ENCODE peak calls at places on chromosome 10, in five cellular contexts. X is mammary epithelial cell, E is MM.1S, I is HCT116, W is GM12878. H is an unnamed sample.

GRCh38 chr10:86523348-86523747 is 1.8 kb upstream of the WAPL start:
- DNase-seq in X (peak), E (no peak), I (peak), W (no peak), H (no peak)

GRCh38 chr10:46531737-46532136 is 24.7 kb downstream of the GPRIN2 start:
- DNase-seq in X (no peak), E (no peak), I (no peak), W (no peak), H (no peak)

GRCh38 chr10:60446855-60447254 is 57.2 kb upstream of the ANK3 start:
- DNase-seq in X (no peak), E (no peak), I (no peak), W (no peak), H (peak)

GRCh38 chr10:22825841-22826240 is 102.0 kb upstream of the ARMC3 start:
- DNase-seq in X (no peak), E (no peak), I (peak), W (no peak), H (no peak)

GRCh38 chr10:125982256-125982948 is 86.0 kb downstream of the FANK1 start:
- DNase-seq in X (peak), E (peak), I (peak), W (peak), H (peak)

GRCh38 chr10:73862011-73862410 is 12.3 kb downstream of the CAMK2G start:
- DNase-seq in X (no peak), E (no peak), I (no peak), W (no peak), H (no peak)

GRCh38 chr10:8563478-8563877 is 509.0 kb downstream of the GATA3 start:
- DNase-seq in X (no peak), E (no peak), I (no peak), W (no peak), H (no peak)

GRCh38 chr10:129140861-129141260 is 326.2 kb upstream of the MGMT start:
- DNase-seq in X (no peak), E (no peak), I (no peak), W (no peak), H (no peak)

GRCh38 chr10:47361293-47361692 is 13.1 kb downstream of the RBP3 start:
- DNase-seq in X (no peak), E (peak), I (peak), W (no peak), H (peak)

GRCh38 chr10:95519132-95519487 is 42.1 kb downstream of the SORBS1 start:
- DNase-seq in X (no peak), E (no peak), I (no peak), W (no peak), H (no peak)

GRCh38 chr10:62545667-62546066 is 171.5 kb downstream of the ZNF365 start:
- DNase-seq in X (peak), E (no peak), I (no peak), W (no peak), H (peak)

GRCh38 chr10:7857259-7857658 is 39.0 kb downstream of the TAF3 start:
- DNase-seq in X (no peak), E (no peak), I (no peak), W (no peak), H (peak)

GRCh38 chr10:77909755-77910375 is 16.7 kb downstream of the DLG5 start:
- DNase-seq in X (no peak), E (no peak), I (no peak), W (no peak), H (no peak)

GRCh38 chr10:62924344-62924748 is 108.2 kb upstream of the EGR2 start:
- DNase-seq in X (peak), E (no peak), I (peak), W (no peak), H (no peak)

GRCh38 chr10:14507156-14507555 is 176.4 kb upstream of the FRMD4A start:
- DNase-seq in X (no peak), E (peak), I (no peak), W (no peak), H (no peak)

GRCh38 chr10:76255241-76255640 is 823.8 kb downstream of the LRMDA start:
- DNase-seq in X (no peak), E (no peak), I (no peak), W (no peak), H (no peak)

GRCh38 chr10:83612050-83612449 is 527.3 kb upstream of the GHITM start:
- DNase-seq in X (no peak), E (no peak), I (no peak), W (no peak), H (no peak)

GRCh38 chr10:129415261-129416135 is 51.5 kb upstream of the MGMT start:
- DNase-seq in X (no peak), E (no peak), I (no peak), W (no peak), H (no peak)

GRCh38 chr10:50653142-50653541 is 29.4 kb upstream of the SGMS1 start:
- DNase-seq in X (peak), E (peak), I (peak), W (no peak), H (peak)

GRCh38 chr10:71185209-71185608 is 27.2 kb upstream of the UNC5B start:
- DNase-seq in X (no peak), E (no peak), I (no peak), W (no peak), H (no peak)
- TF ChIP-seq CTCF in X (no peak), E (no peak), I (no peak), W (no peak), H (no peak)

DNA sequence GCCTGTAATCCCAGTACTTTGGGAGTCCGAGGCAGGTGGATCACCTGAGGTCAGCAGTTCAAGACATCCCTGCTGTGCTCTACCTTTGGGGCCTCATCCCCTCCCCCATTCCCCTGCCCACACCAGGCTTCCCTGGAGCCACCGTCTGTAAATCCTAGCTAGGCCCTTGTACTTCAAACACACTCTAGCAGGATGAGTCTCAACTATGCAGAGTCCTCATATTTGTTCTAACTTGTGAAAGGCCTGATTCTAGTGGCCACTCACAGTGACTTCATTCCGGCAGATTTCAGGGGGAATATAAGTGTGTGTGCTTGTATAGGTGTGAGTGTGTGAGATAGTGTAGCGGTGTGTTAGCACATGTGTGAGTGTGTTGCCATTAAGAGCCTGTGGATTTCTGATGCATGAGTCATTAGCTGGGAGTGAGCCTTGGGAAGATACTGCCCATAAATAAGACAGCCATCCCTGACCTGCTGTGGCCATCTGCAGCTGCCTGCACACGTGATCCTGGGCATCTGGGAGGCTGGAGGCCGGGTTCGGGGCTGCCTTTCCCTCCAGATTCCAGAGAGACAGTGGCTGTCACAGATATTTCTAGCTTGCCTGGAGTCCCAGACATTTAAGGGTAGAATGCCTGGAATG is 1.7 kb upstream of the NEURL1 start:
- DNase-seq in X (peak), E (no peak), I (peak), W (no peak), H (peak)
- TF ChIP-seq EZH2 in X (no peak), E (no peak), I (no peak), W (no peak), H (no peak)

DNA sequence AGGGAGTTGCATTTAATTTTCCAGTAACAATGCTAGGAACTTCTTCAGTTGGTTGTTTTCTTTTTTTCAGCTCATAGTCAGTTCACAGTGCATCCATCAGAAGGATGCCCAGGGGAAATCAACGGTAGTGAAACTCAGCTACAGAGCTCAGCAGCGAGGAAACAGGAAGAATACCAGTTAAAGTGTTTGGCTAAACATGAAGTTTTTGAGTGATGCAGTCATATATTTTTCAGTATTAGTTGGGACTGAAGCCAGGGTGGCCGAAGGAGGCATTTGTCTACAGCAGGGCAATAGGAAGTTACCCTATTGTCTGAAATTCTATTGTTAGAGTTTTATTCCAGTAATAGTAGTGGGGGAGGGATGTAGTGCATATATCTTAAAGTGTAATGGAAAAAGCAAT is 45.3 kb upstream of the MALRD1 start:
- DNase-seq in X (no peak), E (no peak), I (no peak), W (no peak), H (peak)
- H3K4me3 ChIP-seq in X (no peak), E (no peak), I (no peak), W (no peak), H (no peak)

DNA sequence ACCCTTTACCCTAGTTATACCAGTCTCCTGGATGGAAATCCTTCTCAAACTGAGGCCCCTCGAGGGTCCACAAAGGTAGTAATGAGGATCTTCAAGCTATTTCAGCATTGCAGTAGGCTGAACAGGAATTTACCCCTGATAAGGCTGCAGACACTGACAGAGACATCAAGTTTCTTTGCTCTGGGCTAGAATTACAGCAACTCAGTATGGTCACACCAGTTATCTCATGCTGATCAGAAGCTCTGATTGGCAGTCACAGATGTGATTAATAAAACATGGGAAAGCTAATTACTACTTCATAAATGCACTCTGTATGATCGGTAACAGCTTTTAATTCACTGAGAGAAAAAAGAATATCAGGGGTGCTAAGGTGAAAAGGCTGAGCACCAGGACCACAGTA is 30.6 kb downstream of the FAM204A start:
- DNase-seq in X (no peak), E (no peak), I (no peak), W (no peak), H (no peak)
- TF ChIP-seq CTCF in X (no peak), E (no peak), I (no peak), W (no peak), H (no peak)

DNA sequence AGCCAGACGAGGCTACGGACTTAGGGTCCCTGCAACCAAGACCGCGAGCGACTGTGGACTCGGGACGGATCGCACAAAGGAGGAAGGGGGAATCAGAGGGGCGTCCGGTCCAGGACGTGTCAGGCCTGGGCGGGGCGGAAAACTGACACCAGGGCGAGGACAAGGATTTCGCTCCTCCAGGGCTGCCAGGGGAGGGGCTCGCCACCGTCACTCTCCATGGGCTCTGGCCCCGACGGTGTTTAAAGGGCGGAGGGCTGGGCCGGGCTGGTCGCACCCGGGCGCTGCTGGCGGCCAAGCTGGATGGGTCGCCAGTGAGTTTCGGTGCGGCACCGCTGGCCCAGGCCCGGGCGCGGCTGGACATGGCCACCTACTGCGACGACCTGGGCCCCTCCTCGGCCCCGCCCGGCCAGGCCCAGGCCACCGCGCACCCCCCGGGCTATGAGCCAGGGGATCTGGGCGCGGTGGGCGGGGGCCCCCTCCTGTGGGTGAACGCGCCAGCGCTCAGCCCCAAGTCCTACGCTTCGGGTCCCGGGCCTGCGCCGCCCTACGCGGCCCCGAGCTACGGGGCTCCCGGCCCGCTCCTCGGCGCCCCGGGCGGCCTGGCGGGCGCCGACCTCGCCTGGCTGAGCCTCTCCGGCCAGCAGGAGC is at the start of gene FOXI2:
- DNase-seq in X (no peak), E (no peak), I (no peak), W (no peak), H (no peak)
- TF ChIP-seq EZH2 in X (no peak), E (no peak), I (no peak), W (no peak), H (peak)

DNA sequence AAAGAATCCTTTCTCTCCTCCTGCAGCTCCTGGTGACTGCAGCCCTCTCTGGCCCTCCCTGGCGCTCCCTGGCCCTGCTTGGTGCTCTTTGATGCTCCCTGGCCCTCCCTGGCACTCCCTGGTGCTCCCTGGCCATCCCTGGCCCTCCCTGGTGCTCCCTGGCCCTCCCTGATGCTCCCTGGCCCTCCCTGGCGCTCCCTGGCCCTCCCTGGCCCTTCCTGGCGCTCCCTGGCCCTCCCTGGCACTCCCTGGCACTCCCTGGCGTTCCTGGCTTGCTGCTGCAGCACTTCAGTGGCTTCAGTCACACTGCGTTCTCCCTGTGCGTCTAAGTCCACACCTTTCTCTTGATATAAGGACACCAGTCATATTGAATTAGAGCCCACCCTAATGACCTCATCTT is 15.2 kb upstream of the FGFR2 start:
- DNase-seq in X (no peak), E (no peak), I (no peak), W (no peak), H (no peak)
- H3K4me3 ChIP-seq in X (no peak), E (no peak), I (no peak), W (no peak), H (no peak)

DNA sequence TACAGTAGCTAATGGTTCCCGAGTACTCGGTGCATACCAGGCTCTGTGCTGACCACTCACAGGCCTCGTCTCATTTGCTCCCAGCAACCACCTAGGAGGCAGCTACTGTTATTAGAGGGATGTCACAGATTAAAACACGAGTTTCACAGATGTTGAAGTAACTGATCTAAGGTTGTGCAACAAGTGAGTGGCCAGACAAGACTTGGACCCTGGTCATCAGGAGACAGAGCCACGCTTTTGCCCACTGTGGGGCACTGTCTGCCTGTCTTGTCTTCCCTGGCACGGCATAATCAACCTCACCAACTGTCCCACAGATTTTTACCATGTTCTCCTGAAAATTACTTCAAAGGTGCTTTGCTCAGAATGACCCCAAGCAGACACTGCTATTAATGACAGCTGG is 111.6 kb upstream of the HABP2 start:
- DNase-seq in X (no peak), E (no peak), I (no peak), W (no peak), H (no peak)
- TF ChIP-seq CTCF in X (peak), E (no peak), I (peak), W (no peak), H (no peak)

GRCh38 chr10:121974535-121975294 is at the start of gene NSMCE4A:
- DNase-seq in X (peak), E (peak), I (peak), W (peak), H (peak)
- TF ChIP-seq EZH2 in X (no peak), E (no peak), I (no peak), W (no peak), H (no peak)

GRCh38 chr10:33087142-33087541 is 129.1 kb upstream of the ITGB1 start:
- DNase-seq in X (no peak), E (no peak), I (no peak), W (no peak), H (no peak)
- H3K4me3 ChIP-seq in X (no peak), E (no peak), I (no peak), W (no peak), H (no peak)

GRCh38 chr10:80170026-80170425 is 35.3 kb downstream of the ANXA11 start:
- DNase-seq in X (no peak), E (no peak), I (no peak), W (no peak), H (no peak)

GRCh38 chr10:80170641-80171040 is 34.7 kb downstream of the ANXA11 start:
- DNase-seq in X (no peak), E (no peak), I (no peak), W (no peak), H (no peak)

GRCh38 chr10:80168111-80168511 is 35.6 kb downstream of the PLAC9 start:
- DNase-seq in X (no peak), E (no peak), I (no peak), W (no peak), H (no peak)

GRCh38 chr10:80167471-80167870 is 34.9 kb downstream of the PLAC9 start:
- DNase-seq in X (no peak), E (no peak), I (no peak), W (no peak), H (no peak)

DNA sequence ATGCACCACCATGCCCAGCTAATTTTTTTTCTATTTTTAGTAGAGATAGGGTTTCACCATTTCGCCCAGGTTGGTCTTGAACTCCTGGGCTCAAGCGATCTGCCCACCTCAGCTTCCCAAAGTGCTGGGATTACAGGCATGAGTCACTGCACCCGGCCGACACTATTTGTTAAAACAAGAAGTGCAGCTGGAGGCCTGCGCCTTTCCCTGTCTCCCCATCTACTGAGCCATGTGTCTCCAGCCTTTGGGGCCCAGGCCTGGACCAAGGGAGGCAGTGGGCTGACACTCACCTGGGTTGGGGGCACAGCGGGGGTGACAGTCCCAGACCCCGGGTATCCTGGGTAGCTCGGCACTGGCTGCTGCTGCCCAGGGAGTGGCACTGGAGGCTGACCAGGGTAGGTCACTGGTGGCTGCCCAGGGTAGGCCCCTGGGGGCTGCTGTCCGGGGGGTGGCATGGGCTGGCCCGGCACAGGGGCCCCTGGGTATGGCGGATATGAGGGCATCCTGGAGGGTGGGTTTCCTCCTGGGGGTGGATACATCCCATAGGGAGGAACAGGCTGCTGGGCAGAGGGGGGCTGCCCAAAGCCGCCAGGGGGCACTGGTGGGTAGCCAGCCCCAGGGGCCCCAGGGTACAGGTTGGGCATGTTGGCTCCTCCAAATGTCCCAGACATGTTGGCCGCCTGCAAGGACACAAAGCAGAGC is 36.3 kb downstream of the PLAC9 start:
- DNase-seq in X (no peak), E (peak), I (no peak), W (no peak), H (no peak)
- TF ChIP-seq CTCF in X (no peak), E (peak), I (peak), W (peak), H (no peak)